ENCODE peak calls at places on chromosomes 4 and X, in four cellular contexts. G is HS-5, P is RWPE2, E is germinal center. R is an unnamed sample.

GRCh38 chrX:151700581-151700980 is 5.3 kb downstream of the PRRG3 start:
- DNase-seq in G (no peak), P (no peak), E (no peak), R (no peak)

GRCh38 chr4:55458611-55459010 is 62.9 kb downstream of the TMEM165 start:
- DNase-seq in G (no peak), P (no peak), E (no peak), R (no peak)

GRCh38 chrX:107861056-107861455 is 35.4 kb downstream of the MID2 start:
- DNase-seq in G (no peak), P (no peak), E (no peak), R (no peak)

GRCh38 chr4:186932631-186933150 is 209.0 kb upstream of the FAT1 start:
- DNase-seq in G (peak; percentile 35), P (no peak), E (no peak), R (no peak)

GRCh38 chrX:130296743-130297142 is 28.0 kb upstream of the ZNF280C start:
- DNase-seq in G (no peak), P (no peak), E (no peak), R (no peak)

GRCh38 chrX:32780109-32780508 is 431.2 kb downstream of the DMD start:
- DNase-seq in G (no peak), P (no peak), E (no peak), R (no peak)

GRCh38 chr4:145773581-145774234 is 93.8 kb downstream of the C4orf51 start:
- DNase-seq in G (no peak), P (no peak), E (no peak), R (no peak)

GRCh38 chr4:118904418-118904817 is 15.8 kb downstream of the SYNPO2 start:
- DNase-seq in G (no peak), P (no peak), E (no peak), R (no peak)

GRCh38 chr4:104128031-104128849 is 366.5 kb downstream of the CXXC4 start:
- DNase-seq in G (no peak), P (no peak), E (no peak), R (no peak)

GRCh38 chr4:111678466-111678865 is 466.8 kb upstream of the FAM241A start:
- DNase-seq in G (peak; percentile 94), P (no peak), E (no peak), R (no peak)

GRCh38 chrX:54818221-54818620 is 10.7 kb downstream of the MAGED2 start:
- DNase-seq in G (no peak), P (no peak), E (no peak), R (no peak)

GRCh38 chr4:111937368-111937767 is 207.9 kb upstream of the FAM241A start:
- DNase-seq in G (no peak), P (no peak), E (peak; percentile 13), R (no peak)

GRCh38 chr4:2182981-2183380 is 58.9 kb downstream of the HAUS3 start:
- DNase-seq in G (no peak), P (no peak), E (no peak), R (no peak)

GRCh38 chr4:173508386-173509002 is 21.5 kb downstream of the HAND2 start:
- DNase-seq in G (no peak), P (no peak), E (no peak), R (no peak)

GRCh38 chr4:20253799-20254409 is 2.2 kb downstream of the SLIT2 start:
- DNase-seq in G (no peak), P (peak; percentile 58), E (peak; percentile 14), R (no peak)

GRCh38 chr4:159779716-159780115 is 676.8 kb downstream of the RAPGEF2 start:
- DNase-seq in G (no peak), P (no peak), E (no peak), R (no peak)

GRCh38 chrX:150482537-150483217 is 85.7 kb upstream of the MTM1 start:
- DNase-seq in G (peak; percentile 31), P (no peak), E (no peak), R (peak; percentile 30)

GRCh38 chrX:108064001-108064400 is 19.1 kb downstream of the VSIG1 start:
- DNase-seq in G (no peak), P (no peak), E (no peak), R (no peak)

GRCh38 chr4:79982587-79983327 is 90.3 kb downstream of the ANTXR2 start:
- DNase-seq in G (no peak), P (no peak), E (no peak), R (no peak)

GRCh38 chrX:97009391-97009790 is 125.7 kb downstream of the RPA4 start:
- DNase-seq in G (no peak), P (no peak), E (no peak), R (no peak)

GRCh38 chrX:150542846-150543229 is 25.6 kb upstream of the MTM1 start:
- DNase-seq in G (no peak), P (no peak), E (no peak), R (no peak)

GRCh38 chrX:96455078-96455477 is 229.6 kb upstream of the DIAPH2 start:
- DNase-seq in G (no peak), P (no peak), E (no peak), R (no peak)

GRCh38 chrX:95427389-95427788 is 1257.3 kb upstream of the DIAPH2 start:
- DNase-seq in G (no peak), P (no peak), E (no peak), R (no peak)

GRCh38 chr4:163378661-163379060 is 35.0 kb downstream of the NPY5R start:
- DNase-seq in G (no peak), P (no peak), E (no peak), R (no peak)

GRCh38 chr4:19983072-19983471 is 268.6 kb upstream of the SLIT2 start:
- DNase-seq in G (peak; percentile 97), P (no peak), E (no peak), R (no peak)

GRCh38 chr4:42917316-42917715 is 24.8 kb downstream of the GRXCR1 start:
- DNase-seq in G (no peak), P (no peak), E (no peak), R (no peak)

GRCh38 chrX:39626749-39627148 is 471.0 kb downstream of the BCOR start:
- DNase-seq in G (no peak), P (no peak), E (no peak), R (no peak)

GRCh38 chrX:18119856-18120255 is 100.8 kb downstream of the BEND2 start:
- DNase-seq in G (no peak), P (no peak), E (no peak), R (no peak)

GRCh38 chr4:173057442-173057841 is 111.2 kb upstream of the GALNT7 start:
- DNase-seq in G (no peak), P (no peak), E (no peak), R (no peak)

R was measured in Calu3.